ENCODE peak calls at places on chromosomes 13 and 19, in four cellular contexts. Y is HepG2, E is HEK293T, Q is K562. V is an unnamed sample.
A peak's percentile ranks its signal among the peaks of the same experiment; 100 is the strongest.

GRCh38 chr13:72062566-72062965 is 195.6 kb upstream of the DACH1 start:
- DNase-seq in E (no peak), Y (no peak), Q (no peak), V (peak; percentile 46)

GRCh38 chr13:27446986-27447583 is 3.3 kb downstream of the MTIF3 start:
- DNase-seq in Q (no peak), Y (no peak), E (no peak), V (no peak)

GRCh38 chr13:105928901-105929300 is 606.6 kb downstream of the EFNB2 start:
- DNase-seq in Y (no peak), E (no peak), Q (no peak), V (no peak)

GRCh38 chr13:43333176-43333575 is 309.8 kb downstream of the DNAJC15 start:
- DNase-seq in Q (no peak), E (no peak), Y (no peak), V (no peak)

GRCh38 chr19:19106061-19106551 is 32.2 kb downstream of the TMEM161A start:
- DNase-seq in Q (no peak), Y (no peak), E (peak; percentile 39), V (peak; percentile 72)

GRCh38 chr13:36919833-36920611 is at the start of gene SMAD9:
- DNase-seq in Q (peak; percentile 52), Y (peak; percentile 50), E (peak; percentile 70), V (peak; percentile 62)

GRCh38 chr19:6012416-6013170 is 34.7 kb upstream of the RANBP3 start:
- DNase-seq in E (no peak), Y (no peak), Q (no peak), V (no peak)

GRCh38 chr13:24167666-24168391 is 7.3 kb downstream of the SPATA13 start:
- DNase-seq in Q (no peak), E (no peak), Y (no peak), V (no peak)

GRCh38 chr19:57241181-57241580 is 749 bp downstream of the ZNF805 start:
- DNase-seq in Q (peak; percentile 13), E (no peak), Y (peak; percentile 12), V (no peak)

GRCh38 chr13:30463820-30464495 is 1.8 kb downstream of the HMGB1 start:
- DNase-seq in Q (no peak), E (no peak), Y (peak; percentile 70), V (no peak)

GRCh38 chr19:30163663-30164062 is 208.5 kb upstream of the ZNF536 start:
- DNase-seq in E (no peak), Q (no peak), Y (no peak), V (no peak)

GRCh38 chr19:48654299-48655059 is 8.5 kb upstream of the CA11 start:
- DNase-seq in E (no peak), Q (no peak), Y (no peak), V (no peak)

GRCh38 chr13:93687261-93687660 is 460.7 kb downstream of the GPC6 start:
- DNase-seq in E (no peak), Q (no peak), Y (no peak), V (no peak)

GRCh38 chr13:93689333-93689732 is 462.7 kb downstream of the GPC6 start:
- DNase-seq in Q (no peak), Y (no peak), E (no peak), V (no peak)

GRCh38 chr13:93686399-93686798 is 459.8 kb downstream of the GPC6 start:
- DNase-seq in E (no peak), Q (no peak), Y (no peak), V (no peak)

GRCh38 chr13:93685900-93686299 is 459.3 kb downstream of the GPC6 start:
- DNase-seq in Q (no peak), Y (no peak), E (no peak), V (no peak)

GRCh38 chr13:93690139-93690538 is 463.5 kb downstream of the GPC6 start:
- DNase-seq in Y (peak; percentile 10), E (peak; percentile 39), Q (no peak), V (no peak)
- TF ChIP-seq ELF4 in Y (no peak), E (no peak), Q (no peak), V (no peak)

GRCh38 chr13:107190065-107190464 is 622.1 kb upstream of the ARGLU1 start:
- DNase-seq in Q (no peak), Y (no peak), E (no peak), V (no peak)

GRCh38 chr13:107192289-107192688 is 624.4 kb upstream of the ARGLU1 start:
- DNase-seq in Q (no peak), E (no peak), Y (peak; percentile 84), V (no peak)
- TF ChIP-seq ELF4 in Q (no peak), E (no peak), Y (no peak), V (no peak)

DNA sequence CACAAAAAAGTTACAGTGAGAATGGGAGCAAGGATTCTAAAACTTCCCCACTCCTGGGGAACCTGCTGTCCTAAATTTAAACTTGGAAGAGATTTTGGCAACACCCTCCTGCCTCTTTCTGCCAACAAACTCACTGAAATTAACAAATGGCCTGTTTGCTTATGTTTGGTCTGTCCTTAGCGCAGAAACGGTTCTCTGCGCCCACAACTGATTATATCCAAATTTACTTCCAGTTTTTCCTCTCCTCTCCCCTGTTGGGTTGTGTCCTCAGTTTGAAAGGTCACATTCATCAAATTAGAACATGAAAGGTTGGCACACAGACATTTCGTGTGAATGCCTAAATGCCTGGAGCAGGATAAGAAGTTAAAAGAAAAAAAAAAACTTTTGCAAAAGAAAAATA is 56.4 kb upstream of the MRI1 start:
- DNase-seq in Y (no peak), Q (no peak), E (no peak), V (no peak)
- TF ChIP-seq ELF4 in Y (no peak), Q (no peak), E (no peak), V (no peak)

GRCh38 chr13:26061947-26062346 is 10.1 kb upstream of the SHISA2 start:
- DNase-seq in Y (no peak), Q (no peak), E (no peak), V (no peak)
- TF ChIP-seq ELF4 in Y (no peak), Q (no peak), E (no peak), V (no peak)

DNA sequence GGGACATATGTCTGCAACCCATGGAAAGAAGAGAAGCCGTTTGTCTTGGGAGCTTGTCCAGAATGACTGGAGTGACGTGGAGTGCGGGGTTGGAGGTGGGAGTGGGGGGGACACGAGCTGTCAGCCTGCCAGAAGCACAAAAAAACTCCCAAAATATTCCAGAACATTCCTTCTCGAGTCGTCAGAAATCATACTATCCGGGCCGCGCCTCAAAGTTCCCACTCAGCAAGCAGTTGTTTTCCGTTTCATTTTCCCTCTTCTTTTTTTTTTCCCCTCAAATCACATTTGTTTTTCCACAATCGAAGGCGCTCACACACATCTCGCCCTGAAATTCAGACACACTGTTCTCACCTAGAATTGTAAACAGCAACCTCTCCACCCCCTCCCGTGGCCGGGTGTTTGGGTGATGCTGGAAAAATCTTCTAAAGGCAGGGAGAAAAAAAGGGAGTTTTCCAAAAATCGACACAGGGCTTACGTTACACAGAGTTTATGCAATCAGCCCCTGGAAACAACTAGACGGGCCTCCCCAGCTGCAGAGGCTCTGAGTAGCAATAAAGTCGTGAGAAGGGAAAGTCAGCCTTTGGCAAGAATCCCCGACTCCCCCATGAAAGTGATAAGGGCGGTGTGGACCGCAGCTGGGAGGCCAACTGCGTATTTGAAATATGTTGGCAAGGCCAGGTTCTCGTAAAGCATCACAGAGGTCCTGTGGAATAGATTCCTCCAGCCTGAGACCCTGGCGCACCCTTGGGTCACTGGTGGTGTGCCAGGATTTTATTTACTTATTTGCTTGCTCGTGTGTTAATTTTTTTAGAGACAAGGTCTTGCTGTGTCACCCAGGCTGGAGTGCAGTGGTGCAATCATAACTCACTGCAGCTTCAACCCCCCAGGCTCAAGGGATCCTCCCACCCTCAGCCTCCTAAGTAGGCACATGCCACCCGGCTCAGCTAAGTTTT is 31.2 kb upstream of the KLF2 start:
- DNase-seq in Q (peak; percentile 41), Y (no peak), E (no peak), V (no peak)
- TF ChIP-seq ELF4 in Q (no peak), Y (no peak), E (no peak), V (no peak)

DNA sequence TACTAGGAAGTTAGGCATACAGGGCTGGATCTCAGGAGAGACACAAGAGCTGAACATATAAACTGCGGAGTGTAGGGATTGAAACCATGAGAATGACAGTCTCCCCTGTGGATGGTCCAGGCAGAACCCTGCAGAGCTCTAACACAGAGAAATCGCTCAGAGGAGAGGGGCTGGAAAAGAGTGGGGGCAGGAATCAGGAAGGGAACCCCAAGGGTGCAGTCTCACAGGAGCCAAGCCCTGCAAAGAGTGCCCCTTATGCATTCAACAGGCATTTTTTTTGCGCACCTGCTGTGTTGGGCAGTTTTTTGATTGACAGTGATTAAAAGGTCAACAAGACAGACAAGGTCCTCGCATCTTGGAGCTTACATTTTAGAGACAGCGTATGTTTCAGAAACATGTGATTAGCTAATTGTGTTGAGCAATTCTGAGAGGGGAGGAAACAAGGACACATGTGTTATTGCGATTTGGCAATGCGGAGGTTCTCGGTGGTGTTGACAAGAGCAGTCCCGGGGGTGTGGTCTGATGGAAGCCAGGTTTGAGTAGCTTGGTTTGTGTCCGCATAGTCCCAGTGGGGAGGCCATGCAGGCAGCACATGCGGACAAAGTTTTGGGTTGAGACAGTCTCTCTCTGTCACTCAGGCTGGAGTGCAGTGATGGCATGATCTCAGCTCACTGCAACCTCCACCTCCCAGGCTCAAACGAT is 182.6 kb upstream of the IRS2 start:
- DNase-seq in E (no peak), Q (no peak), Y (no peak), V (no peak)
- TF ChIP-seq ELF4 in E (no peak), Q (no peak), Y (no peak), V (no peak)

GRCh38 chr19:17110599-17110966 is 35.0 kb downstream of the MYO9B start:
- DNase-seq in Q (no peak), E (no peak), Y (no peak), V (no peak)

GRCh38 chr19:17108453-17108784 is 32.8 kb downstream of the MYO9B start:
- DNase-seq in Q (no peak), E (no peak), Y (no peak), V (no peak)

GRCh38 chr19:17111766-17112165 is 36.2 kb downstream of the MYO9B start:
- DNase-seq in Q (no peak), Y (no peak), E (no peak), V (no peak)

GRCh38 chr19:17109300-17109699 is 33.7 kb downstream of the MYO9B start:
- DNase-seq in Q (no peak), Y (no peak), E (no peak), V (no peak)

GRCh38 chr19:17109962-17110598 is 34.5 kb downstream of the MYO9B start:
- DNase-seq in E (no peak), Y (no peak), Q (no peak), V (no peak)
- TF ChIP-seq ELF4 in E (no peak), Y (no peak), Q (no peak), V (no peak)

GRCh38 chr13:79432992-79433391 is 26.9 kb upstream of the RBM26 start:
- DNase-seq in E (no peak), Y (no peak), Q (no peak), V (no peak)

GRCh38 chr13:79435549-79435948 is 29.5 kb upstream of the RBM26 start:
- DNase-seq in Y (no peak), E (no peak), Q (no peak), V (no peak)

GRCh38 chr13:79429309-79429708 is 23.3 kb upstream of the RBM26 start:
- DNase-seq in Q (no peak), E (no peak), Y (no peak), V (no peak)

GRCh38 chr13:79432086-79432485 is 26.0 kb upstream of the RBM26 start:
- DNase-seq in E (no peak), Q (no peak), Y (no peak), V (no peak)

GRCh38 chr13:79434578-79434977 is 28.5 kb upstream of the RBM26 start:
- DNase-seq in Q (no peak), E (peak; percentile 40), Y (no peak), V (no peak)
- TF ChIP-seq ELF4 in Q (no peak), E (no peak), Y (no peak), V (no peak)

V was measured in WTC11.